ENCODE peak calls at places on chromosomes 11 and 22, in four cellular contexts. R is A549, O is IMR-90, Z is K562. X is an unnamed sample.

GRCh38 chr22:48901324-48901723 is 926.3 kb downstream of the BRD1 start:
- DNase-seq in O (no peak), R (no peak), Z (no peak), X (no peak)

GRCh38 chr11:7900686-7901085 is 30.4 kb downstream of the OR10A6 start:
- DNase-seq in O (no peak), Z (no peak), R (no peak), X (no peak)

GRCh38 chr11:45390407-45390806 is 104.3 kb upstream of the SYT13 start:
- DNase-seq in O (no peak), Z (no peak), R (no peak), X (no peak)

GRCh38 chr11:64644348-64645242 is 53.6 kb downstream of the SLC22A12 start:
- DNase-seq in Z (peak), R (peak), O (no peak), X (peak)

GRCh38 chr11:33832676-33833075 is 58.4 kb upstream of the FBXO3 start:
- DNase-seq in R (no peak), O (no peak), Z (no peak), X (no peak)

GRCh38 chr11:134592391-134592990 is 180.4 kb upstream of the B3GAT1 start:
- DNase-seq in O (no peak), Z (peak), R (no peak), X (peak)

GRCh38 chr11:28581286-28582242 is 473.4 kb downstream of the METTL15 start:
- DNase-seq in Z (no peak), O (peak), R (no peak), X (no peak)

GRCh38 chr11:32829680-32830412 is at the start of gene PRRG4:
- DNase-seq in O (peak), R (no peak), Z (no peak), X (peak)

GRCh38 chr22:32331236-32331917 is 26.3 kb upstream of the RFPL3 start:
- DNase-seq in R (no peak), Z (no peak), O (no peak), X (no peak)

GRCh38 chr11:89021339-89021738 is 44.4 kb downstream of the GRM5 start:
- DNase-seq in O (no peak), Z (no peak), R (no peak), X (no peak)
- TF ChIP-seq BHLHE40 in O (no peak), Z (no peak), R (no peak), X (no peak)

GRCh38 chr11:103326070-103326794 is 217.0 kb downstream of the DYNC2H1 start:
- DNase-seq in Z (peak), R (peak), O (peak), X (peak)
- TF ChIP-seq BHLHE40 in Z (no peak), R (no peak), O (peak), X (no peak)

GRCh38 chr22:17744430-17744829 is 29.8 kb downstream of the BID start:
- DNase-seq in R (no peak), Z (no peak), O (no peak), X (no peak)
- TF ChIP-seq BHLHE40 in R (no peak), Z (no peak), O (no peak), X (no peak)

DNA sequence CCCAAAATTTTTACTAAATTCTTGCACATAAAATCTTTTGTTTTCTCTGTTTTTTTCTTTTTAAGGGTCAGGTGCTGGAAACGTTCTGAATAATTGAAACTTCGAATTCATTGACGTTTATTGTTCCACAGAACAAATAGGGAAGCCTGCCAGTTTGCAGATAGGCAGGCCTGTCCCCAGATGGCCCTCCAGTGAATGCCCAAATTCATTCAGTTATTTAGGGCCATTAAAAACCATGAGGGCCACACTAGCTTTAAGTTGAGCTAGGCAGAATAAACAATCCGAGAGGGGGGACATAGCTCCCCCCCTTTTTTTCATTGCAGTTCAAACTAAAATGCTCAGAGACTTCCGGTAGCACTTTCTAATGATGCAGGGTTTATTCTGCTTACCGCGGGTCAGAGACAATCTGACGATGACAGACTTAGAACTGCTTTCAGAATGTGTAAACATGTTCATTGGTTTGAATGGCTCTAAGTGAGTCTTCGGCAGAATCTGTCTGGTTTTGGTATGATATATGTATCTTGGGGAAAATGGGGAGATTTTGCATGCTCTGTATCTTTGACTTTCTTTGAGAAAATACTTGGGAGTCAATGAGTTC is 72.0 kb downstream of the ZBTB16 start:
- DNase-seq in R (no peak), Z (no peak), O (no peak), X (no peak)
- TF ChIP-seq BHLHE40 in R (no peak), Z (no peak), O (no peak), X (no peak)

X was measured in HEK293T.